ENCODE peak calls at places on chromosomes 5 and 9, in nine cellular contexts. X, L, M, K, S, D, O, Y and Q are unnamed samples.
A peak's percentile ranks its signal among the peaks of the same experiment; 100 is the strongest.

GRCh38 chr5:68161156-68161555 is 54.4 kb upstream of the PIK3R1 start:
- DNase-seq in X (no peak), L (no peak), M (no peak), K (no peak), S (no peak), D (no peak), O (no peak), Y (no peak), Q (no peak)

GRCh38 chr5:103034662-103035392 is 85.1 kb downstream of the GIN1 start:
- DNase-seq in X (no peak), L (no peak), M (no peak), K (no peak), S (no peak), D (no peak), O (no peak), Y (no peak), Q (no peak)

GRCh38 chr9:34279431-34279830 is 49.6 kb downstream of the KIF24 start:
- DNase-seq in X (peak; percentile 83), L (no peak), M (no peak), K (peak; percentile 36), S (peak; percentile 39), D (no peak), O (peak; percentile 20), Y (no peak), Q (no peak)

GRCh38 chr5:1526681-1527131 is 2.9 kb upstream of the LPCAT1 start:
- DNase-seq in X (no peak), L (no peak), M (no peak), K (no peak), S (no peak), D (no peak), O (no peak), Y (peak; percentile 9), Q (no peak)

GRCh38 chr9:77022783-77023440 is 3.5 kb downstream of the FOXB2 start:
- DNase-seq in X (no peak), L (peak; percentile 81), M (no peak), K (no peak), S (peak; percentile 36), D (no peak), O (no peak), Y (no peak), Q (no peak)

GRCh38 chr9:27385606-27386005 is 88.7 kb upstream of the EQTN start:
- DNase-seq in X (peak; percentile 47), L (no peak), M (no peak), K (no peak), S (no peak), D (no peak), O (no peak), Y (no peak), Q (no peak)

GRCh38 chr9:34375901-34376595 is 650 bp downstream of the MYORG start:
- DNase-seq in X (peak; percentile 44), L (peak; percentile 45), M (no peak), K (no peak), S (peak; percentile 76), D (peak; percentile 45), O (no peak), Y (peak; percentile 35), Q (no peak)

GRCh38 chr9:29806941-29807625 is 2233.8 kb upstream of the C9orf72 start:
- DNase-seq in X (peak; percentile 90), L (peak; percentile 82), M (no peak), K (no peak), S (no peak), D (no peak), O (peak; percentile 9), Y (no peak), Q (no peak)

GRCh38 chr5:78763659-78764189 is 115.2 kb upstream of the LHFPL2 start:
- DNase-seq in X (no peak), L (no peak), M (no peak), K (no peak), S (no peak), D (no peak), O (no peak), Y (no peak), Q (no peak)

GRCh38 chr5:32074401-32074800 is 99.7 kb downstream of the GOLPH3 start:
- DNase-seq in X (no peak), L (peak; percentile 22), M (no peak), K (no peak), S (no peak), D (no peak), O (no peak), Y (no peak), Q (no peak)
- TF ChIP-seq CTCF in X (no peak), L (no peak), M (no peak), K (no peak), S (no peak), D (no peak), O (peak; percentile 8), Y (no peak), Q (no peak)

GRCh38 chr5:147455822-147456221 is 54.0 kb downstream of the DPYSL3 start:
- DNase-seq in X (no peak), L (no peak), M (no peak), K (peak; percentile 38), S (peak; percentile 42), D (no peak), O (no peak), Y (no peak), Q (no peak)

GRCh38 chr5:147455321-147455720 is 54.5 kb downstream of the DPYSL3 start:
- DNase-seq in X (peak; percentile 7), L (peak; percentile 61), M (no peak), K (peak; percentile 97), S (no peak), D (no peak), O (no peak), Y (peak; percentile 66), Q (peak; percentile 90)

GRCh38 chr5:147451125-147451524 is 58.7 kb downstream of the DPYSL3 start:
- DNase-seq in X (no peak), L (peak; percentile 39), M (no peak), K (no peak), S (no peak), D (no peak), O (no peak), Y (no peak), Q (no peak)

GRCh38 chr5:147452137-147452838 is 57.6 kb downstream of the DPYSL3 start:
- DNase-seq in X (no peak), L (peak; percentile 64), M (no peak), K (no peak), S (peak; percentile 20), D (peak; percentile 37), O (no peak), Y (no peak), Q (no peak)

DNA sequence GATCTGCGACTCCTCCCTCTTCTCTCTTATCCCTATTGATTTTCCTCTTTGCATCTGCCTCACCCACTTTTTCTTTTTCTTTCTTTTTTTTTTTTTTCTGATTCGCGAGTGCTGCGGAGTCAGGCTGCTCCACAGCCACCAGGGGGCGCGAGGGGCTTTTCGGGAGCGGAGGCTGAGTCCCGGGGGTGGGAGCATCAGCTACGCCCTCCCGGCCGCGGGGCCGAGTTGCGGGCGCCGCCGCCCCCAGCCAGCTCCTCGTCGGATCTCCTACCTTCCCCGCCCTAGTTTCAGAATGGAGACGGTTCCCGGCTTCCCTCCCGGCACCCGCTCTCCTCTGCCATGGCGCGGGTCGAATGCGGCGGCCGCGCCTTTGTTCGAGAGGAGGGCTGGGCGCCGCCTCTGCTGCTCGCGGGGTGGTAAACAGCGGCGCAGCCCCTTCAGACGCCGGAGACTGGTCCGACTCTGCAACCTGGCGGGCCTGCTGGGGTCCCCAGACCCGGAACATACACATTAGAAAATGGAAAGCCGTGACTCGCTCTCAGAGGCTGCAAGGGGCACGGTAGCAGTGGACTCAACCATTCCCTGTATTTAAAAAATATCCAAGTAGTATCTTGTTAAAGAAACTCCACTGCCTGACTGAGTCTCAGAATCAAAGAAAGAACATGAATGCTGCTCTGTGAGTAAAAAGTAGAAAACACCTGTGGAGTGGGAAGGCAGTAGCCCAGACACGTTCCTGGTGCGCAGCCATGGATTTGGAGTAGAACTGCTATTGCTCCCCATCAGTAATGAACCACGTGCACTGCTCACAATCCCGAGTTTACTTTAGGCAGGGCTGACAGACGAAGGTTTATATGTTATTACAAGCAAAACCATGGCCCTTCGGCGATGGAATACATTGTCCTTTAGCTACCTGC is 55.7 kb downstream of the DPYSL3 start:
- DNase-seq in X (peak; percentile 66), L (peak; percentile 97), M (peak; percentile 71), K (peak; percentile 94), S (peak; percentile 96), D (peak; percentile 80), O (no peak), Y (peak; percentile 84), Q (peak; percentile 86)
- TF ChIP-seq CTCF in X (peak; percentile 88), L (peak; percentile 98), M (peak; percentile 95), K (peak; percentile 84), S (peak; percentile 97), D (peak; percentile 80), O (peak; percentile 96), Y (peak; percentile 90), Q (peak; percentile 91)

GRCh38 chr5:151742870-151743294 is 15.5 kb downstream of the ATOX1 start:
- DNase-seq in X (peak; percentile 47), L (peak; percentile 81), M (peak; percentile 41), K (peak; percentile 74), S (peak; percentile 62), D (peak; percentile 66), O (no peak), Y (peak; percentile 51), Q (peak; percentile 50)

GRCh38 chr5:151741678-151742423 is 16.6 kb downstream of the ATOX1 start:
- DNase-seq in X (peak; percentile 93), L (no peak), M (peak; percentile 55), K (peak; percentile 39), S (no peak), D (no peak), O (no peak), Y (no peak), Q (no peak)

GRCh38 chr5:151740958-151741373 is 17.5 kb downstream of the ATOX1 start:
- DNase-seq in X (peak; percentile 76), L (no peak), M (no peak), K (peak; percentile 59), S (no peak), D (no peak), O (no peak), Y (no peak), Q (peak; percentile 31)

GRCh38 chr5:151745071-151745705 is 13.2 kb downstream of the ATOX1 start:
- DNase-seq in X (peak; percentile 99), L (no peak), M (peak; percentile 29), K (peak; percentile 82), S (no peak), D (peak; percentile 81), O (peak; percentile 89), Y (peak; percentile 80), Q (peak; percentile 80)

GRCh38 chr5:151743535-151743934 is 14.9 kb downstream of the ATOX1 start:
- DNase-seq in X (no peak), L (no peak), M (no peak), K (no peak), S (no peak), D (no peak), O (no peak), Y (no peak), Q (no peak)
- TF ChIP-seq CTCF in X (no peak), L (no peak), M (peak; percentile 26), K (no peak), S (no peak), D (no peak), O (no peak), Y (no peak), Q (no peak)

GRCh38 chr9:78114581-78114980 is 83.0 kb upstream of the GNAQ start:
- DNase-seq in X (no peak), L (no peak), M (no peak), K (no peak), S (no peak), D (no peak), O (no peak), Y (no peak), Q (no peak)

GRCh38 chr9:78109075-78109474 is 77.5 kb upstream of the GNAQ start:
- DNase-seq in X (no peak), L (no peak), M (no peak), K (no peak), S (no peak), D (no peak), O (no peak), Y (no peak), Q (no peak)

GRCh38 chr9:78115073-78115472 is 83.5 kb upstream of the GNAQ start:
- DNase-seq in X (no peak), L (peak; percentile 63), M (no peak), K (no peak), S (peak; percentile 12), D (no peak), O (no peak), Y (no peak), Q (no peak)

GRCh38 chr9:78112004-78112403 is 80.4 kb upstream of the GNAQ start:
- DNase-seq in X (no peak), L (no peak), M (no peak), K (no peak), S (no peak), D (no peak), O (no peak), Y (no peak), Q (no peak)
- TF ChIP-seq CTCF in X (no peak), L (no peak), M (no peak), K (no peak), S (no peak), D (no peak), O (no peak), Y (no peak), Q (no peak)